ENCODE peak calls at places on chromosomes 5 and 9, in five cellular contexts. One of them, this sample, is unnamed. For H3K27me3 and H3K9me3, the result is how much of the 10 kb centered on the place peaks cover.

GRCh38 chr9:111610149-111610548 is 10.7 kb upstream of the PTGR1 start:
- DNase-seq in Peyer's patch: no peak
- DNase-seq in CD8-positive, alpha-beta memory T cell: no peak
- DNase-seq in tibial artery: no peak
- DNase-seq in H1: no peak
- DNase-seq in this sample: no peak

GRCh38 chr5:138967806-138968448 is 92.8 kb upstream of the LRRTM2 start:
- DNase-seq in H1: no peak
- DNase-seq in CD8-positive, alpha-beta memory T cell: no peak
- DNase-seq in Peyer's patch: peak
- DNase-seq in tibial artery: peak
- DNase-seq in this sample: no peak

GRCh38 chr9:488448-488847 is 273.8 kb downstream of the DOCK8 start:
- DNase-seq in Peyer's patch: no peak
- DNase-seq in H1: no peak
- DNase-seq in tibial artery: no peak
- DNase-seq in CD8-positive, alpha-beta memory T cell: no peak
- DNase-seq in this sample: no peak

GRCh38 chr9:38700695-38701094 is 19.2 kb downstream of the FAM240B start:
- DNase-seq in Peyer's patch: no peak
- DNase-seq in H1: no peak
- DNase-seq in CD8-positive, alpha-beta memory T cell: no peak
- DNase-seq in tibial artery: no peak
- DNase-seq in this sample: no peak

GRCh38 chr9:109816490-109816889 is 36.5 kb downstream of the PALM2AKAP2 start:
- DNase-seq in CD8-positive, alpha-beta memory T cell: no peak
- DNase-seq in H1: no peak
- DNase-seq in tibial artery: no peak
- DNase-seq in Peyer's patch: no peak
- DNase-seq in this sample: no peak

GRCh38 chr5:122500245-122501086 is 188.4 kb downstream of the SNCAIP start:
- DNase-seq in Peyer's patch: no peak
- DNase-seq in H1: peak
- DNase-seq in tibial artery: peak
- DNase-seq in CD8-positive, alpha-beta memory T cell: no peak
- DNase-seq in this sample: no peak

GRCh38 chr5:150829744-150830143 is 16.6 kb upstream of the IRGM start:
- DNase-seq in CD8-positive, alpha-beta memory T cell: no peak
- DNase-seq in tibial artery: no peak
- DNase-seq in Peyer's patch: no peak
- DNase-seq in H1: no peak
- DNase-seq in this sample: no peak

GRCh38 chr5:145887217-145887616 is 14.4 kb upstream of the GRXCR2 start:
- DNase-seq in Peyer's patch: no peak
- DNase-seq in tibial artery: no peak
- DNase-seq in H1: no peak
- DNase-seq in CD8-positive, alpha-beta memory T cell: no peak
- DNase-seq in this sample: no peak

GRCh38 chr5:145500712-145501111 is 334.4 kb downstream of the PRELID2 start:
- DNase-seq in H1: no peak
- DNase-seq in CD8-positive, alpha-beta memory T cell: no peak
- DNase-seq in Peyer's patch: peak
- DNase-seq in tibial artery: no peak
- DNase-seq in this sample: no peak

GRCh38 chr9:32524558-32525461 is 1.2 kb downstream of the RIGI start:
- DNase-seq in CD8-positive, alpha-beta memory T cell: no peak
- DNase-seq in H1: no peak
- DNase-seq in tibial artery: no peak
- DNase-seq in Peyer's patch: no peak
- DNase-seq in this sample: peak

GRCh38 chr5:57834829-57835554 is 352.4 kb upstream of the ACTBL2 start:
- DNase-seq in CD8-positive, alpha-beta memory T cell: no peak
- DNase-seq in H1: no peak
- DNase-seq in Peyer's patch: no peak
- DNase-seq in tibial artery: no peak
- DNase-seq in this sample: no peak

GRCh38 chr5:72818866-72819534 is 2.5 kb downstream of the TNPO1 start:
- DNase-seq in Peyer's patch: peak
- DNase-seq in tibial artery: no peak
- DNase-seq in H1: peak
- DNase-seq in CD8-positive, alpha-beta memory T cell: peak
- DNase-seq in this sample: peak

GRCh38 chr9:16656432-16657169 is 213.9 kb downstream of the BNC2 start:
- DNase-seq in tibial artery: no peak
- DNase-seq in H1: no peak
- DNase-seq in CD8-positive, alpha-beta memory T cell: no peak
- DNase-seq in Peyer's patch: no peak
- DNase-seq in this sample: no peak

GRCh38 chr5:108212775-108213346 is 169.0 kb downstream of the FBXL17 start:
- DNase-seq in CD8-positive, alpha-beta memory T cell: no peak
- DNase-seq in tibial artery: no peak
- DNase-seq in H1: peak
- DNase-seq in Peyer's patch: no peak
- DNase-seq in this sample: no peak

GRCh38 chr5:137621861-137622823 is 113.7 kb downstream of the KLHL3 start:
- DNase-seq in Peyer's patch: no peak
- DNase-seq in tibial artery: peak
- DNase-seq in H1: no peak
- DNase-seq in CD8-positive, alpha-beta memory T cell: no peak
- DNase-seq in this sample: no peak

GRCh38 chr9:87596862-87597261 is 99.2 kb downstream of the DAPK1 start:
- DNase-seq in tibial artery: peak
- DNase-seq in Peyer's patch: peak
- DNase-seq in H1: no peak
- DNase-seq in CD8-positive, alpha-beta memory T cell: no peak
- DNase-seq in this sample: no peak

GRCh38 chr5:173180331-173180730 is 36.0 kb downstream of the BNIP1 start:
- DNase-seq in H1: no peak
- DNase-seq in Peyer's patch: no peak
- DNase-seq in tibial artery: no peak
- DNase-seq in CD8-positive, alpha-beta memory T cell: no peak
- DNase-seq in this sample: no peak

GRCh38 chr5:107979272-107979671 is 308.5 kb upstream of the EFNA5 start:
- DNase-seq in CD8-positive, alpha-beta memory T cell: no peak
- DNase-seq in tibial artery: no peak
- DNase-seq in H1: no peak
- DNase-seq in Peyer's patch: no peak
- DNase-seq in this sample: no peak

GRCh38 chr9:38707885-38708640 is 11.9 kb downstream of the FAM240B start:
- DNase-seq in Peyer's patch: no peak
- DNase-seq in tibial artery: no peak
- DNase-seq in H1: no peak
- DNase-seq in CD8-positive, alpha-beta memory T cell: no peak
- DNase-seq in this sample: no peak

GRCh38 chr9:86187121-86187520 is 72.3 kb downstream of the C9orf153 start:
- DNase-seq in tibial artery: no peak
- DNase-seq in CD8-positive, alpha-beta memory T cell: no peak
- DNase-seq in H1: no peak
- DNase-seq in Peyer's patch: no peak
- DNase-seq in this sample: no peak

GRCh38 chr5:14868771-14869170 is 2.8 kb downstream of the ANKH start:
- DNase-seq in Peyer's patch: peak
- DNase-seq in CD8-positive, alpha-beta memory T cell: no peak
- DNase-seq in tibial artery: no peak
- DNase-seq in H1: no peak
- DNase-seq in this sample: no peak
- H3K27me3 ChIP-seq in Peyer's patch: under half
- H3K27me3 ChIP-seq in CD8-positive, alpha-beta memory T cell: under half
- H3K27me3 ChIP-seq in tibial artery: under half
- H3K27me3 ChIP-seq in H1: under half
- H3K27me3 ChIP-seq in this sample: under half

DNA sequence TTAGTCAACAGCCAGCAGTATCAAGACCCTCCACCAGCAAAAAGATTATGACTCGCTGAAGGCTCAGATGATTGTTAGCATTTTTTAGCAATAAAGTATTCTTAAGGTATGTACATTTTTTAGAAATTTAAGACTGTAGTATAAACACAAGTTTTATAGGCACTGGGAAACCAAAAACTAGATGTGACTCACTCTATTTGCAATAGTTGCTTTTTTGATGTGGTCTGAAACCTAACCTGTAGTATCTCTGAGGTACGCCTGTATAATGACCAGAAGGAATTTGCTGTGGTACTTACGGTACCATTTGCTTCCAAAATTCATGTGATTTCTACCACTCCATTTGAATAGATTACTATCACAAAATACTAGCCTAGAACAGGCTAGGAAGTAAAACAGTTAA is 60.8 kb downstream of the WDR41 start:
- DNase-seq in Peyer's patch: no peak
- DNase-seq in tibial artery: no peak
- DNase-seq in CD8-positive, alpha-beta memory T cell: no peak
- DNase-seq in H1: no peak
- DNase-seq in this sample: no peak
- H3K27ac ChIP-seq in Peyer's patch: no peak
- H3K27ac ChIP-seq in tibial artery: peak
- H3K27ac ChIP-seq in CD8-positive, alpha-beta memory T cell: no peak
- H3K27ac ChIP-seq in H1: no peak
- H3K27ac ChIP-seq in this sample: no peak

DNA sequence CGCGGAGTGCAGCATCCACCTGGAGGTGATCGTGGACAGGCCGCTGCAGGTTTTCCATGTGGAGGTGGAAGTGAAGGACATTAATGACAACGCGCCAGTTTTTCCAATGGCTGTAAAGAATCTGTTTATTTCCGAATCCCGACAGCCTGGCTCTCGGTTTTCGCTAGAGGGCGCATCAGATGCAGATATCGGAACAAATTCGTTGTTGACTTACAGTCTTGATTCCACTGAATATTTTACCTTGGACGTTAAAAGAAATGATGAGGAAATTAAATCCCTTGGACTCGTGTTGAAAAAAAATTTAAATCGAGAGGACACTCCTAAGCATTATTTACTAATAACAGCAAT is 611 bp downstream of the PCDHA3 start:
- DNase-seq in CD8-positive, alpha-beta memory T cell: no peak
- DNase-seq in tibial artery: no peak
- DNase-seq in Peyer's patch: no peak
- DNase-seq in H1: no peak
- DNase-seq in this sample: no peak
- H3K9me3 ChIP-seq in CD8-positive, alpha-beta memory T cell: under half
- H3K9me3 ChIP-seq in tibial artery: under half
- H3K9me3 ChIP-seq in Peyer's patch: under half
- H3K9me3 ChIP-seq in H1: under half
- H3K9me3 ChIP-seq in this sample: under half

GRCh38 chr5:135063511-135064234 is 29.6 kb upstream of the PITX1 start:
- DNase-seq in Peyer's patch: no peak
- DNase-seq in CD8-positive, alpha-beta memory T cell: no peak
- DNase-seq in tibial artery: no peak
- DNase-seq in H1: no peak
- DNase-seq in this sample: no peak
- H3K27me3 ChIP-seq in Peyer's patch: under half
- H3K27me3 ChIP-seq in CD8-positive, alpha-beta memory T cell: under half
- H3K27me3 ChIP-seq in tibial artery: under half
- H3K27me3 ChIP-seq in H1: under half
- H3K27me3 ChIP-seq in this sample: under half

DNA sequence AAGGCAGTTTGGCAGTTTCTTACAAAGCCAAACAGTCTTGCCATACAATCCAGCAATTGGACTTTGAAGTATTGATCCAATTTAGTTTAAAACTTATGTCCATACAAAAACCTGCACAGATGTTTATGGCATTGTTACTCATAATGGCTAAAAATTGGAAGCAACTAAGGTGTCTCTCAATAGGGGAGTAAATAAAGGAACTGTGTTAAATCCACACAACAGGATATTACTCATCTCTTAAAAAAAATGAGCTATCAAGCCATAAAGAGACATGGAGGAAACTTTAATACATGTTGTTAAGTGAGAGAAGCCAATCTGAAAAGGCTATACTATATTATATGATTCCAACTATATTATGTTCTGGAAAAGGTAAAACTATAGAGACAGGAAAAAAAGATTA is 313.6 kb upstream of the CD180 start:
- DNase-seq in H1: no peak
- DNase-seq in tibial artery: no peak
- DNase-seq in CD8-positive, alpha-beta memory T cell: no peak
- DNase-seq in Peyer's patch: no peak
- DNase-seq in this sample: no peak
- H3K27ac ChIP-seq in H1: no peak
- H3K27ac ChIP-seq in tibial artery: no peak
- H3K27ac ChIP-seq in CD8-positive, alpha-beta memory T cell: no peak
- H3K27ac ChIP-seq in Peyer's patch: no peak
- H3K27ac ChIP-seq in this sample: no peak

DNA sequence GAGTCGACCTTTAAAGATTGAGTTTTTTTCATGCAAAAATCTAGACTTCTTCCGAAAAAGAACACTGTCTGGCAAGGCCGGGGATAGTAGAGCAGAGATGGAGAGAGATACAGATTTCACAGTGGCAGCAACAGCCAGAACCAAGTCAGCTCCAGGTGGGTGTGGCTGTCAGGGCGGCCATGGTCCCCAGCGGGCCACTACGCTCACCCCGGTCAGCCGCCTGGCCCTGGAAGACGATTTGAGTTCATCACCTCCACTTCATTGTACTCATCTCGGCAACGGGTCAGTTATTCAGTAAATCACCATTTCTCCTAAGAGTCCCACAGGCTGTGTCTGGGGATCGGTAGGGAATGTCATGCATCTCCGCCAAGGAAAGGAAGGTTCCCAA is 53.0 kb downstream of the ZNF354C start:
- DNase-seq in Peyer's patch: peak
- DNase-seq in CD8-positive, alpha-beta memory T cell: no peak
- DNase-seq in H1: no peak
- DNase-seq in tibial artery: peak
- DNase-seq in this sample: no peak
- H3K9me3 ChIP-seq in Peyer's patch: under half
- H3K9me3 ChIP-seq in CD8-positive, alpha-beta memory T cell: under half
- H3K9me3 ChIP-seq in H1: half or more
- H3K9me3 ChIP-seq in tibial artery: under half
- H3K9me3 ChIP-seq in this sample: under half

DNA sequence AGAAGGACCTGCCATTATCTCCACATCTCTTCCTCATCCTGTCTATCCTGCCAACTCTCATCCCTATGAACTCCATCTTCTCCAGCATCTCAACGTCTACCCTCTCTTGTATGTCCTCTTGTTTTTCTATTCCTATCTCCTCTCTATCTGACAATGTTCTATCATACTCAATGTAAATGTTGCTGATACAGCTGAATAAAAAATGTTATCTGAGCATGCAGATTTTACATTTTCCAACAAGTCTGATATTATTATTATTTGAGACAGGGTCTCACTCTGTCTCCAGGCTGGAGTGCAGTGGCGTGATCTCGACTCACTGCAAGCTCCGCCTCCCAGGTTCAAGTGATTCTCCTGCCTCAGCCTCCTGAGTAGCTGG is 56.0 kb upstream of the RAI14 start:
- DNase-seq in tibial artery: no peak
- DNase-seq in Peyer's patch: no peak
- DNase-seq in CD8-positive, alpha-beta memory T cell: no peak
- DNase-seq in H1: no peak
- DNase-seq in this sample: no peak
- H3K27me3 ChIP-seq in tibial artery: under half
- H3K27me3 ChIP-seq in Peyer's patch: under half
- H3K27me3 ChIP-seq in CD8-positive, alpha-beta memory T cell: under half
- H3K27me3 ChIP-seq in H1: under half
- H3K27me3 ChIP-seq in this sample: under half

DNA sequence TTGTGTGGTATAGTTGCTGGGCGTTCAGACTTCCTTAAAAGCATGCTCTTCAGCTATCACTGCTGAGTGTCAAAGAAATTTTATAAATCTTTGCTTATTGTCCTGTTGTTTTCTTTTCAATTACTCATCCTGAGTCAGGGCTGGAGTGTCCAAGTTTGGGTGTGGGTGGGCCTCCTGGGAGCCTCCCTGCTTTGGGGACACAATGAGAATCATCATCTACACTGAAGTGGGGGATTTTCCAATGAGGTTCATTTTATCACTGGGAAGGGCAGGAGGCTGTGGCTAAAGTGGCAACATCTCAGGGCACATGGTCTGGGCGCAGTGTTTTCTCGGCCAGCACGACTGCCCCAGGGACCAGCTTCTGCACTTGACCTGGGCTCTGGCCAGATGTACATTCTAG is 19.5 kb downstream of the GFPT2 start:
- DNase-seq in H1: no peak
- DNase-seq in tibial artery: no peak
- DNase-seq in Peyer's patch: no peak
- DNase-seq in CD8-positive, alpha-beta memory T cell: no peak
- DNase-seq in this sample: no peak
- H3K27ac ChIP-seq in H1: no peak
- H3K27ac ChIP-seq in tibial artery: no peak
- H3K27ac ChIP-seq in Peyer's patch: no peak
- H3K27ac ChIP-seq in CD8-positive, alpha-beta memory T cell: no peak
- H3K27ac ChIP-seq in this sample: no peak